ENCODE peak calls at places on chromosomes 7 and 10, in eight cellular contexts. J, Z, R, D, L, X, I and B are unnamed samples.
A peak's percentile ranks its signal among the peaks of the same experiment; 100 is the strongest.

GRCh38 chr10:119120413-119120867 is 16.5 kb downstream of the DENND10 start:
- DNase-seq in L (no peak), D (no peak), I (peak; percentile 57), Z (no peak), X (no peak), R (no peak), J (no peak), B (no peak)

GRCh38 chr10:17460732-17461131 is 6.3 kb upstream of the ST8SIA6 start:
- DNase-seq in X (no peak), D (no peak), R (no peak), J (no peak), I (no peak), Z (no peak), L (no peak), B (no peak)

GRCh38 chr7:90838799-90839198 is 242.7 kb downstream of the CDK14 start:
- DNase-seq in Z (no peak), X (no peak), L (no peak), R (no peak), I (no peak), D (no peak), J (no peak), B (no peak)

GRCh38 chr10:111756541-111757061 is 427.0 kb downstream of the GPAM start:
- DNase-seq in I (peak; percentile 71), J (peak; percentile 10), R (peak; percentile 78), D (no peak), X (peak; percentile 0), L (peak; percentile 70), Z (no peak), B (no peak)

GRCh38 chr10:103776878-103777591 is 78.3 kb downstream of the SH3PXD2A start:
- DNase-seq in Z (no peak), L (no peak), J (no peak), D (no peak), X (no peak), I (peak; percentile 49), R (no peak), B (no peak)

GRCh38 chr7:22726345-22726848 is 603 bp upstream of the IL6 start:
- DNase-seq in X (peak; percentile 56), Z (no peak), D (peak; percentile 46), R (peak; percentile 71), L (peak; percentile 64), I (peak; percentile 86), J (peak; percentile 76), B (peak; percentile 56)

GRCh38 chr7:48365010-48365409 is 193.8 kb downstream of the ABCA13 start:
- DNase-seq in J (no peak), X (no peak), D (no peak), I (no peak), Z (peak; percentile 27), L (no peak), R (no peak), B (no peak)

GRCh38 chr7:54841772-54842707 is 83.0 kb upstream of the SEC61G start:
- DNase-seq in X (no peak), L (peak; percentile 25), J (peak; percentile 5), D (no peak), R (peak; percentile 19), Z (no peak), I (peak; percentile 43), B (no peak)

GRCh38 chr10:34495938-34496337 is 319.2 kb downstream of the PARD3 start:
- DNase-seq in I (peak; percentile 25), X (no peak), D (no peak), L (no peak), J (no peak), R (no peak), Z (no peak), B (no peak)

GRCh38 chr10:62728479-62728878 is 76.0 kb upstream of the ADO start:
- DNase-seq in R (no peak), Z (no peak), I (peak; percentile 53), X (no peak), L (no peak), D (no peak), J (peak; percentile 42), B (no peak)

GRCh38 chr7:51066405-51066882 is 250.2 kb downstream of the COBL start:
- DNase-seq in I (no peak), X (no peak), R (no peak), Z (no peak), J (no peak), D (no peak), L (no peak), B (no peak)

GRCh38 chr7:34041716-34042115 is 136.4 kb downstream of the BMPER start:
- DNase-seq in R (no peak), I (no peak), X (no peak), D (no peak), Z (no peak), J (no peak), L (no peak), B (no peak)

GRCh38 chr10:63068246-63068645 is 64.9 kb upstream of the NRBF2 start:
- DNase-seq in J (peak; percentile 78), R (no peak), D (no peak), I (peak; percentile 70), Z (no peak), X (no peak), L (no peak), B (no peak)

GRCh38 chr10:94016727-94017714 is 23.3 kb downstream of the PLCE1 start:
- DNase-seq in I (no peak), X (no peak), J (no peak), L (no peak), R (no peak), Z (no peak), D (no peak), B (no peak)

GRCh38 chr10:72309290-72310240 is 35.8 kb downstream of the DDIT4 start:
- DNase-seq in Z (no peak), I (no peak), D (no peak), L (no peak), R (no peak), J (no peak), X (no peak), B (no peak)

GRCh38 chr7:121344497-121344896 is 15.7 kb downstream of the WNT16 start:
- DNase-seq in L (no peak), I (no peak), Z (no peak), J (no peak), R (no peak), X (no peak), D (no peak), B (no peak)

GRCh38 chr7:5692112-5692844 is 89.2 kb downstream of the RNF216 start:
- DNase-seq in R (no peak), J (no peak), D (no peak), L (no peak), Z (no peak), X (peak; percentile 83), I (peak; percentile 94), B (no peak)

GRCh38 chr7:113774182-113774807 is 144.5 kb downstream of the PPP1R3A start:
- DNase-seq in Z (peak; percentile 61), J (no peak), D (peak; percentile 51), I (peak; percentile 68), R (peak; percentile 39), L (peak; percentile 17), X (peak; percentile 7), B (no peak)

GRCh38 chr10:43229208-43230061 is 37.4 kb downstream of the RASGEF1A start:
- DNase-seq in D (peak; percentile 45), L (peak; percentile 48), J (peak; percentile 27), R (peak; percentile 76), Z (no peak), I (no peak), X (no peak), B (no peak)

GRCh38 chr10:6707329-6707728 is 127.3 kb upstream of the PRKCQ start:
- DNase-seq in R (no peak), X (no peak), I (no peak), Z (no peak), D (no peak), L (no peak), J (no peak), B (no peak)

GRCh38 chr10:14621037-14621436 is 153.7 kb downstream of the FAM107B start:
- DNase-seq in X (no peak), J (no peak), R (no peak), D (no peak), I (no peak), Z (no peak), L (no peak), B (no peak)

GRCh38 chr10:127908106-127908957 is 1.4 kb downstream of the PTPRE start:
- DNase-seq in R (no peak), L (no peak), D (no peak), J (no peak), Z (no peak), I (peak; percentile 54), X (peak; percentile 63), B (no peak)

GRCh38 chr7:91683823-91684222 is 196.7 kb downstream of the MTERF1 start:
- DNase-seq in L (no peak), I (peak; percentile 34), R (no peak), D (no peak), X (no peak), J (no peak), Z (no peak), B (no peak)